ENCODE peak calls at places on chromosomes 2 and 18, in eight cellular contexts. E is NCI-H1092; G is neural crest cell; S is Panc1; T is RWPE1; Q is T-helper 9 cell; H is activated naive CD8-positive, alpha-beta T cell treated with anti-CD3 and anti-CD28 coated beads for 36 hours; D is brain microvascular endothelial cell. A is an unnamed sample.

GRCh38 chr2:232632904-232633412 is 446 bp upstream of the EFHD1 start:
- DNase-seq in E (no peak), G (no peak), S (no peak), T (no peak), Q (no peak), H (no peak), D (no peak), A (no peak)

GRCh38 chr2:96556441-96557330 is 20.1 kb downstream of the ARID5A start:
- DNase-seq in E (no peak), G (no peak), S (peak), T (peak), Q (no peak), H (peak), D (peak), A (peak)

GRCh38 chr2:61179701-61180639 is 18.0 kb downstream of the C2orf74 start:
- DNase-seq in E (no peak), G (no peak), S (no peak), T (no peak), Q (no peak), H (no peak), D (peak), A (no peak)

GRCh38 chr2:26946841-26947784 is 23.3 kb upstream of the MAPRE3 start:
- DNase-seq in E (no peak), G (no peak), S (no peak), T (no peak), Q (no peak), H (no peak), D (no peak), A (no peak)

GRCh38 chr2:71923887-71924533 is 223.7 kb downstream of the CYP26B1 start:
- DNase-seq in E (peak), G (peak), S (peak), T (peak), Q (peak), H (peak), D (peak), A (peak)

GRCh38 chr2:150144546-150145305 is 342.7 kb downstream of the RND3 start:
- DNase-seq in E (no peak), G (no peak), S (no peak), T (no peak), Q (no peak), H (no peak), D (no peak), A (no peak)

GRCh38 chr2:81672923-81673322 is 1368.4 kb upstream of the LRRTM1 start:
- DNase-seq in E (no peak), G (no peak), S (no peak), T (no peak), Q (no peak), H (no peak), D (no peak), A (no peak)

GRCh38 chr2:6824962-6825361 is 40.7 kb downstream of the CMPK2 start:
- DNase-seq in E (no peak), G (no peak), S (no peak), T (no peak), Q (no peak), H (no peak), D (peak), A (no peak)

GRCh38 chr18:22539045-22539444 is 121.3 kb upstream of the CTAGE1 start:
- DNase-seq in E (no peak), G (no peak), S (no peak), T (no peak), Q (no peak), H (no peak), D (no peak), A (no peak)

GRCh38 chr2:133264951-133265949 is 303.0 kb downstream of the NCKAP5 start:
- DNase-seq in E (no peak), G (no peak), S (no peak), T (no peak), Q (no peak), H (no peak), D (no peak), A (no peak)

GRCh38 chr18:9835796-9836195 is 50.0 kb upstream of the TXNDC2 start:
- DNase-seq in E (no peak), G (no peak), S (no peak), T (no peak), Q (no peak), H (no peak), D (no peak), A (no peak)

GRCh38 chr2:104851236-104852160 is 2.4 kb upstream of the POU3F3 start:
- DNase-seq in E (no peak), G (no peak), S (no peak), T (no peak), Q (no peak), H (no peak), D (no peak), A (no peak)

GRCh38 chr2:106575955-106576354 is 88.8 kb downstream of the CD8B2 start:
- DNase-seq in E (no peak), G (no peak), S (no peak), T (peak), Q (no peak), H (no peak), D (peak), A (no peak)

GRCh38 chr2:73414651-73415050 is 29.0 kb downstream of the ALMS1 start:
- DNase-seq in E (no peak), G (no peak), S (no peak), T (no peak), Q (no peak), H (no peak), D (no peak), A (no peak)

GRCh38 chr2:234514099-234514498 is 17.2 kb upstream of the ARL4C start:
- DNase-seq in E (no peak), G (no peak), S (no peak), T (no peak), Q (no peak), H (no peak), D (no peak), A (no peak)

GRCh38 chr2:201938151-201938815 is 95.4 kb upstream of the FZD7 start:
- DNase-seq in E (no peak), G (no peak), S (no peak), T (peak), Q (no peak), H (no peak), D (no peak), A (no peak)

GRCh38 chr2:48415765-48416515 is 114.0 kb upstream of the STON1 start:
- DNase-seq in E (no peak), G (no peak), S (no peak), T (no peak), Q (no peak), H (peak), D (no peak), A (peak)

GRCh38 chr2:20419007-20419576 is 27.8 kb upstream of the RHOB start:
- DNase-seq in E (no peak), G (no peak), S (no peak), T (no peak), Q (no peak), H (no peak), D (no peak), A (no peak)

GRCh38 chr18:39305756-39306155 is 1740.2 kb upstream of the CELF4 start:
- DNase-seq in E (no peak), G (no peak), S (no peak), T (no peak), Q (no peak), H (no peak), D (no peak), A (no peak)

GRCh38 chr2:60515751-60516226 is 37.7 kb downstream of the BCL11A start:
- DNase-seq in E (no peak), G (no peak), S (no peak), T (no peak), Q (no peak), H (peak), D (peak), A (peak)